ENCODE peak calls at places on chromosomes 4 and X, in four cellular contexts. W is stomach, N is transverse colon, C is HCT116. T is an unnamed sample.
A peak's percentile ranks its signal among the peaks of the same experiment; 100 is the strongest.

GRCh38 chr4:140423106-140423505 is 4.3 kb downstream of the CLGN start:
- DNase-seq in C (no peak), N (no peak), W (no peak), T (no peak)

GRCh38 chrX:119654112-119654531 is 38.8 kb downstream of the SEPTIN6 start:
- DNase-seq in C (no peak), W (no peak), N (no peak), T (no peak)

GRCh38 chrX:281166-281999 is at the start of gene PLCXD1:
- DNase-seq in N (no peak), W (peak; percentile 32), C (no peak), T (no peak)

GRCh38 chr4:39548425-39549067 is 21.3 kb upstream of the UGDH start:
- DNase-seq in C (no peak), W (no peak), N (no peak), T (no peak)

GRCh38 chr4:68249434-68249833 is 3.9 kb upstream of the TMPRSS11B start:
- DNase-seq in C (no peak), W (no peak), N (no peak), T (no peak)

GRCh38 chr4:6609415-6610079 is 30.9 kb upstream of the MRFAP1 start:
- DNase-seq in C (no peak), W (no peak), N (no peak), T (no peak)

GRCh38 chr4:151409470-151410313 is 716 bp downstream of the FHIP1A start:
- DNase-seq in W (peak; percentile 49), N (peak; percentile 64), C (peak; percentile 3), T (peak; percentile 51)

GRCh38 chrX:151151668-151152267 is 24.6 kb upstream of the GPR50 start:
- DNase-seq in C (peak; percentile 13), W (no peak), N (peak; percentile 13), T (no peak)

GRCh38 chr4:117370944-117371665 is 285.7 kb upstream of the TRAM1L1 start:
- DNase-seq in W (no peak), N (no peak), C (no peak), T (no peak)

GRCh38 chr4:72352746-72353145 is 216.3 kb downstream of the ADAMTS3 start:
- DNase-seq in W (no peak), C (no peak), N (no peak), T (no peak)

DNA sequence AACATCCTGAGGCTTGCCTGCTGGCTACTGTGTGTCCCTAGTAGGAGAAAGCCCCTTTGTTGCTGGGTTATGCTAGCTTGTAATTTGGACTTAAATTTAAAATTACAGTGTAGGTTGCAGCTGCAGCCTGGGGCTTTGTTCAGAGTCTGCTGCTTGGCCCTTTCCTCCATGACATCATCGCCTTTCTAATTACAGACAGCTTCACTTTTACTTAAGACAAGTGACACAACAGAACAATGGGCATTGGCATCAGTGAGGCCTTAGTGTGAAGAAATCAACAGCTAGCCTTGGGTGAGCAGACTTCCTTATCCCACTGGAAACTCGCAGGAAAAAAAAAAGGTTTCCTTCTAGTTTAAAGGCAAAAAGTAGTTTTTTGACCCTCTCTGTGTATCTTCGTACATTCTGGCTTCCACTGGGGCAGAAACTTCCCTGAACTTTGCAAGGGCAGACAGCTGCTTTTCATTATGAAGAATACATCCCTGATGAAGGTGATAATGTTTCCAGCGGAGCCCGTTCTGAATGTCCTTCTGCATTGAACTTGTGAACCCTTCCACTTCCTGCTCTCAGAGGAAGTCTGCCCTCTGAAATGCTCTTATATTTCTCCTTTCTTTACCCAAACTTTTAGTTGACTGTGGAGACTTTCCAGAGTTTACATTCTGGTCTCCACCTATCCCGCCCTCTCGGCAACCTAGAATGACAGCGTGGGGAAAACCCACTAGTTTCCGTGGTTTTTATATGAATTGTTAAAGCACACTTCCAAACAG is 123.2 kb upstream of the FAM9C start:
- DNase-seq in W (no peak), N (no peak), C (no peak), T (peak; percentile 42)
- TF ChIP-seq POLR2AphosphoS5 in W (no peak), N (no peak), C (no peak), T (no peak)

GRCh38 chr4:154422152-154422551 is 69.4 kb downstream of the DCHS2 start:
- DNase-seq in W (no peak), N (no peak), C (no peak), T (no peak)

GRCh38 chr4:154424810-154425484 is 66.7 kb downstream of the DCHS2 start:
- DNase-seq in W (no peak), N (no peak), C (no peak), T (no peak)

GRCh38 chr4:154425514-154425913 is 66.1 kb downstream of the DCHS2 start:
- DNase-seq in C (no peak), N (no peak), W (no peak), T (no peak)

GRCh38 chr4:154417358-154417673 is 74.3 kb downstream of the DCHS2 start:
- DNase-seq in W (no peak), C (no peak), N (no peak), T (no peak)

DNA sequence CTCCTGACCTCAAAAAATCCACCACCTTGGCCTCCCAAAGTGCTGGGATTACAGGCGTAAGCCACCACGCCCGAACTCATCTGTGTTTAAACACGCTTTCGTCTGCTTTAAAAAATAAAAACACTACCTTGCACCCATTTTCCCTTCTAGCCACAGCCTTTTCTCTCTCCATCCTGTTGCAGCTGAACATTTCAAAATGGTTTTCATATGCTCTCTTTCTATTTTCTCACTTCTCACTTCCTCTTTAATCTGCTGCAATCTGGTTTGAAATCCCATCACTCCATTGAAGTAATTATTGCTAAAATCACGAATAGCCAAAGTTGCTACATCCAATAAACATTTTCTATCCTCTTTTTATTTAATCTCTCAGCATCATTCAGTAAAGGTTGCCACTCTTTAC is 70.0 kb downstream of the DCHS2 start:
- DNase-seq in N (no peak), W (no peak), C (no peak), T (no peak)
- H3K36me3 ChIP-seq in N (no peaks in the 10 kb centered on the region), W (no peaks in the 10 kb centered on the region), C (no peaks in the 10 kb centered on the region), T (no peaks in the 10 kb centered on the region)

GRCh38 chr4:10460313-10461047 is 3.3 kb upstream of the ZNF518B start:
- DNase-seq in N (no peak), C (no peak), W (no peak), T (no peak)

GRCh38 chr4:10459305-10459704 is 2.1 kb upstream of the ZNF518B start:
- DNase-seq in C (no peak), N (no peak), W (no peak), T (no peak)

GRCh38 chr4:10462876-10463275 is 5.7 kb upstream of the ZNF518B start:
- DNase-seq in W (no peak), C (no peak), N (no peak), T (no peak)

GRCh38 chr4:10461850-10462400 is 4.7 kb upstream of the ZNF518B start:
- DNase-seq in W (no peak), C (no peak), N (no peak), T (no peak)

DNA sequence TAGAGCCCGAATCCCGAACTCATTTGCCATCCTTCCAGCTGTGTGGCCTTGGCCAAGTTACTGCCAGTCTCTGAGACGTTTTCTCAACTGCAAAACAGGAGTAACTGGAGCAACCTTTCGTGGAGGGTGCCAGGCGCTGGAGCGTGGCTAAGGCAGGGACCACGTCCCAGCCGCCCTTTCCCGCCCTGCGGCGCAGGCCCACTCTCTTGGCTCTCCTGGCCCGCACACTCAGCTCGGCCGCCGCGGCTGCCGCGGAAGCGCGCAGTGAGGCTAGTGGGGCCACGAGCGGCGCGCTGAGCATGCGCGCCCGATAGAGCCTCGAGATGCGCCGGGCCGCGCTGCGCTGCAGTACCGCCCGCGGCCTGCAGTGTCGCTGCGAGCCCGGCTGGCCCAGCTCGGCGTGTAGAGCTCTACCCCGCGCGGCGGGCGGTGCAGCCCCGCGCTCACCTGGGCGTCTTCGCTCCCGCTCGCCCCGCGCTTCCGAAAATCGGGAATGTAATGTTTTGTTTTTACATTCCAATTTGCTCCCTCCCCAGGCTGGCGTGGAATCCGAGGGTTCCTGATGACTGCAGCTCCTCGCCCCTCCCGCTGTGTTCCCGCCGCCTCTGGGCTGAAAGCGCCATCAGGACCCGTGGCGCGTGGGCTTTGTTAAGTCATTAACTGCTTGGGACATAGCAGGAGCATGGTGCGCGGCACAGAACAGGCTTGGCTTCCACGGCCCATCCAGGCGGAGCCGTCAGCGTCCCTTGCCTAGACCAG is 4.0 kb upstream of the ZNF518B start:
- DNase-seq in N (peak; percentile 57), W (peak; percentile 62), C (no peak), T (no peak)
- H3K4me3 ChIP-seq in N (no peak overlapping the region), W (peak overlapping the region; percentile 40), C (no peak overlapping the region), T (peak overlapping the region; percentile 18)

DNA sequence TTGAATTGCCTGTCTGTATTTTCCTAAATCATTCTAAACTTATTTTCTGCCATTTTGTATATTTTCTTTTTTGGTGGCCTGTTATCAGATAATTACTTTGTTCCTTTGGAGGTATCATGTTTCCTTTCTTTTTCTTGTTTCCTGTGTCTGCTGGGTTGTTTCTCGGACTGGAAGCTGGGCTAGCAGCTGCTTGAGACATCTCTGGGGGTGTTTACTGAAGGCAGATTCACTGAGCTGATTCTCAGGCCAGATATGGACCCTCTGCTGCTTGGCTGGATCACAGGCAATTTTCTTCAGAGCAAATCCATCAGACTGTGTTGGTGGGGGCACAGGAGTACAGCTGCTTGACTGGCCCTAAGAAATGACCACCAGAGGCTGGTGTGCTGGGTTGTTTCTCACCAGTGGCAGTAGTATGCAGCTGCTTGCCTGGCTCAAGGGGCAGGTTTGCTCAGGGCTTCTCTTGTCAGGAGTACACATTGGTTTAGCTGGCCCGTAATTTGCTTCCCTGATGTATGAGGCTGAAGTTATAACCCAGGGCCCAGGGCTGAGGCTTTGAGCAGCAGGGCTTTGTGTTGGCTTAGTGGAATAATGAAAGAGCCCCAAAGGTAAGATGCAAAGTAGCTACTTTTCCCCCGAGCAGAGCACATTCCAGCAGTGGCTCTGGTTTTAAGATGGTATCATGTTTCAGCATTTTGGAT is 680.6 kb downstream of the TECRL start:
- DNase-seq in N (no peak), W (no peak), C (no peak), T (no peak)
- TF ChIP-seq POLR2AphosphoS5 in N (no peak), W (no peak), C (no peak), T (no peak)

DNA sequence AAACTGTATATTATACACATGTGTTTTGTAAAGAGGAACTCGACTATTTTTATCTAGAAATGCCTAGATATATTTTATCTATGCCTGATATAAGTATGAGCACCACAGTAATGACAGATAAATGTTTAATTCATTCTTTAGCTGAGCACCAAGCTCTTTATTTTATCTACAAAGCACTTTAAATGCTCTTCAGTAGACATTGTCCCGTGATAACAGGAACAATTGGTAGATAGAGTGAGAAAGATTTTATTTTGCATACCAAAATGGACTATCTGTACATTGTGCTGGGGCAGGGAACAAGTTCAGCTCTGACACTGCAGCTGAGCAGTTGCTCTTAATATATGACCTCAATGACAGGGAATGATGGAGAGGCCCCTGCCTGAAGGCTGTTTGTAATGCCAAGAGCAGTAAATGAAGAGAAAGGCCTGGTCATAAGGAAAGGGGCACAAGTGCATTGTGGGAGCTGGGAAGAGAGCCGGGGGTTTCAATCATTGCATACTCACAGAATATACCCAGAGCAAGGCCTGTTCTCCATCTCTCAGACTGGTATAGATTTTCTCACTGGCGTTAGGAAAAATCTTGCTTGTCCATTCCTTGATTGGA is 57.3 kb downstream of the SEPTIN11 start:
- DNase-seq in W (no peak), C (no peak), N (no peak), T (no peak)
- H3K36me3 ChIP-seq in W (peaks cover 13% of the 10 kb centered on the region), C (peaks cover 23% of the 10 kb centered on the region), N (no peaks in the 10 kb centered on the region), T (no peaks in the 10 kb centered on the region)

GRCh38 chrX:154411322-154411980 is at the start of gene TAFAZZIN:
- DNase-seq in N (peak; percentile 84), W (peak; percentile 78), C (no peak), T (peak; percentile 67)

GRCh38 chrX:154409222-154409871 is at the start of gene DNASE1L1:
- DNase-seq in W (peak; percentile 90), C (no peak), N (peak; percentile 90), T (peak; percentile 55)

GRCh38 chrX:154413142-154413541 is 1.8 kb downstream of the TAFAZZIN start:
- DNase-seq in W (no peak), N (no peak), C (no peak), T (no peak)

GRCh38 chrX:154411981-154412340 is 622 bp downstream of the TAFAZZIN start:
- DNase-seq in N (peak; percentile 76), C (no peak), W (peak; percentile 67), T (peak; percentile 63)

GRCh38 chrX:154412468-154412867 is 1.1 kb downstream of the TAFAZZIN start:
- DNase-seq in C (no peak), W (no peak), N (peak; percentile 54), T (no peak)
- H3K4me3 ChIP-seq in C (peak overlapping the region; percentile 66), W (peak overlapping the region; percentile 74), N (peak overlapping the region; percentile 61), T (peak overlapping the region; percentile 72)